ENCODE peak calls at places on chromosomes 3 and 15, in four cellular contexts. H, W, A and M are unnamed samples.

GRCh38 chr3:143727391-143727790 is 120.9 kb downstream of the SLC9A9 start:
- DNase-seq in H (no peak), W (no peak), A (no peak), M (no peak)

GRCh38 chr3:161415506-161416231 is 44.4 kb upstream of the SPTSSB start:
- DNase-seq in H (no peak), W (no peak), A (no peak), M (peak; percentile 50)

GRCh38 chr3:48215019-48215418 is 8.3 kb upstream of the CAMP start:
- DNase-seq in H (no peak), W (peak; percentile 20), A (no peak), M (no peak)

GRCh38 chr3:172622916-172623700 is 87.8 kb downstream of the NCEH1 start:
- DNase-seq in H (no peak), W (peak; percentile 29), A (peak; percentile 89), M (peak; percentile 38)

GRCh38 chr3:136929984-136930671 is 27.7 kb upstream of the IL20RB start:
- DNase-seq in H (no peak), W (peak; percentile 75), A (no peak), M (peak; percentile 34)

GRCh38 chr3:141471160-141471559 is 15.7 kb upstream of the RASA2 start:
- DNase-seq in H (no peak), W (no peak), A (no peak), M (no peak)

GRCh38 chr15:67781907-67782559 is 43.3 kb upstream of the SKOR1 start:
- DNase-seq in H (no peak), W (no peak), A (no peak), M (no peak)

GRCh38 chr3:51384145-51384729 is 854 bp upstream of the MANF start:
- DNase-seq in H (peak; percentile 83), W (no peak), A (no peak), M (peak; percentile 35)

GRCh38 chr3:12227833-12228232 is 61.0 kb upstream of the PPARG start:
- DNase-seq in H (no peak), W (no peak), A (no peak), M (no peak)

GRCh38 chr15:32674681-32675080 is 33.2 kb downstream of the SCG5 start:
- DNase-seq in H (no peak), W (no peak), A (no peak), M (no peak)

GRCh38 chr3:4271834-4272233 is 31.3 kb upstream of the SETMAR start:
- DNase-seq in H (no peak), W (no peak), A (no peak), M (no peak)

GRCh38 chr3:132522353-132522752 is 74.7 kb upstream of the ACKR4 start:
- DNase-seq in H (no peak), W (no peak), A (no peak), M (no peak)

GRCh38 chr15:27734785-27735495 is 364.2 kb downstream of the OCA2 start:
- DNase-seq in H (no peak), W (no peak), A (no peak), M (no peak)

GRCh38 chr15:64343841-64344240 is 12.1 kb downstream of the CSNK1G1 start:
- DNase-seq in H (no peak), W (no peak), A (no peak), M (no peak)

GRCh38 chr3:71441217-71441924 is 142.2 kb downstream of the FOXP1 start:
- DNase-seq in H (no peak), W (no peak), A (no peak), M (no peak)

GRCh38 chr15:45393851-45394250 is 15.5 kb upstream of the GATM start:
- DNase-seq in H (no peak), W (no peak), A (no peak), M (peak; percentile 61)

GRCh38 chr3:147421184-147421912 is 12.2 kb downstream of the ZIC1 start:
- DNase-seq in H (peak; percentile 75), W (no peak), A (no peak), M (no peak)

GRCh38 chr3:138898301-138898700 is 48.6 kb downstream of the FOXL2 start:
- DNase-seq in H (no peak), W (no peak), A (no peak), M (no peak)

GRCh38 chr3:149004622-149005021 is 13.3 kb downstream of the GYG1 start:
- DNase-seq in H (no peak), W (no peak), A (no peak), M (peak; percentile 48)

GRCh38 chr3:151445283-151446001 is 15.4 kb downstream of the IGSF10 start:
- DNase-seq in H (no peak), W (no peak), A (no peak), M (peak; percentile 21)

GRCh38 chr3:138914870-138915502 is 32.0 kb downstream of the FOXL2 start:
- DNase-seq in H (no peak), W (no peak), A (no peak), M (no peak)

GRCh38 chr3:159761377-159761776 is 227.3 kb upstream of the IL12A start:
- DNase-seq in H (no peak), W (peak; percentile 38), A (no peak), M (no peak)

GRCh38 chr15:98653686-98654085 is 5.3 kb downstream of the IGF1R start:
- DNase-seq in H (no peak), W (no peak), A (no peak), M (no peak)

GRCh38 chr3:113264249-113264648 is 52.9 kb downstream of the BOC start:
- DNase-seq in H (no peak), W (no peak), A (no peak), M (peak; percentile 61)

DNA sequence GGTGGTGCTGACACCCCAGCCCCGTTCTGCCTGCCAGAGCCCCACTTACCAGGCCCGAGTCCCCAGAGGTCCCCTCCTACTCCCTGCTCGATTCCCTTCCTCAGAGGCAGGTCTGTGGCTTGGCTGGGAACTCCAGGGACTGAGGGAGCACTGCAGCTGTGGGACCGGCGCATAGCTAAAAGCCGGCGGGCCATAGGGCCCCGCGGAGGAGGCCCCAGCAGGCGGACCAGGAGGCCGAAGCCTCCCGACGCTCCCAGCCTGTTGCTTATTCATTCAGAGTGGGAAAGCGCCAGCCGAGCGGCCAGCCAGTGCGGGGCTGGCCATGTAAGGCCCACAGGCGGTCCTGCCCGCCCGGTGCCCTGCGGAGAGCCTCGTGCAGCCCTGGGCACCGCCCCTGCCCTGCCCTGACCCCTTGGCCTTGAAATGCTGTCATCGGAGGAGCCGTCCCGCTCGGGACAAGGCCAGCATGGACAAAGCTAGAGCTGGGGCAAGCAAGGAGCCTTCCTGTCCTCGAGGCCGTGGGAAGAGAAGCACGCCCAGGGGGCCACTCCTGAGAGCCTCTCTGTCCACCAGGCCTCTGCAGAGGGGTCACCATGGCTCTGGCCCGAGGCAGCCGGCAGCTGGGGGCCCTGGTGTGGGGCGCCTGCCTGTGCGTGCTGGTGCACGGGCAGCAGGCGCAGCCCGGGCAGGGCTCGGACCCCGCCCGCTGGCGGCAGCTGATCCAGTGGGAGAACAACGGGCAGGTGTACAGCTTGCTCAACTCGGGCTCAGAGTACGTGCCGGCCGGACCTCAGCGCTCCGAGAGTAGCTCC is at the start of gene LOXL1:
- DNase-seq in H (peak; percentile 90), W (peak; percentile 63), A (no peak), M (peak; percentile 79)
- TF ChIP-seq POLR2A in H (no peak), W (peak; percentile 40), A (peak; percentile 38), M (peak; percentile 73)

DNA sequence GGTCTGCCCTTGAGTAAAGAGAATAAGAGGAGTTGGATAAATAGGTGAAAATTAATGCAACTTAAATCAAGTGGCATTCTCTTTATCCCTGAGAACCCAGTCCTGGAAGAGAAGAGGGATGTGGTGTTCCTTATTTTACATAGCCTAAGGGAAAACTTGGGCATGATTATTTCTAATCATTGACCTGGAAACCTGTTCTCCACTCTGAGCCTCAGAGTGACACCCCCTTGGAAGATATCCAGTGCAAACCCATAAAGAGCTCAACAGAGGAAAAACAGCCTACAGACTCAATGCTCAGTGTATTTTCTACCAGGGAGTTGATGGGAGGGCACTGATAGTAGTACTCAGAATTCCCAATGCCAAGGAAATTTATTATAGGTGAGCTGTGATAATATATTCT is 22.0 kb downstream of the SLC15A2 start:
- DNase-seq in H (no peak), W (no peak), A (no peak), M (no peak)
- H3K27ac ChIP-seq in H (no peak overlapping the region), W (no peak overlapping the region), A (no peak overlapping the region), M (no peak overlapping the region)

DNA sequence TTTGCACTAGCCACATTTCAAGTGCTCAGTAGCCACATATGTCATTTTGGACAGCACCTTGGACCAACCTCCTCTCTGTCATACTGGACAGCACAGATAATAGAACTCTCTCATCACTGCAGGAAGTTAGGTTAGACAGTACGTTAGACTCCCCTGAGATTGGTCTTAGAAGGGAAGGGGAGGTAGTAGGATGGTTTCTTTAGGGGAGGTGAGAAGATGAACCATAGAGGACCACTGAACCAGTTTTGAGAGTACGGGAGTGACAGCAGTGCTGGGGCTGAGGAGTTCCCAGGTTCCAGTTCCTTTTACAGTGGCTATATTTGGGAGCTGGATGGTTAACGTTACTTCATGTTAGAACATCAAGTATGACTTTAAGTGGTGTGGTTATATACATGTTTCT is 7.8 kb downstream of the LRCH3 start:
- DNase-seq in H (no peak), W (no peak), A (no peak), M (no peak)
- H3K4me1 ChIP-seq in H (peaks cover 19% of the 10 kb centered on the region), W (peaks cover 12% of the 10 kb centered on the region), A (peaks cover 81% of the 10 kb centered on the region), M (no peaks in the 10 kb centered on the region)

GRCh38 chr3:14947105-14947885 is at the start of gene NR2C2:
- DNase-seq in H (peak; percentile 99), W (peak; percentile 91), A (peak; percentile 94), M (peak; percentile 83)

GRCh38 chr3:14949126-14949525 is 1.7 kb downstream of the NR2C2 start:
- DNase-seq in H (no peak), W (no peak), A (no peak), M (no peak)

GRCh38 chr3:14948609-14949038 is 1.2 kb downstream of the NR2C2 start:
- DNase-seq in H (no peak), W (no peak), A (no peak), M (no peak)

GRCh38 chr3:14946749-14947104 is 656 bp upstream of the NR2C2 start:
- DNase-seq in H (no peak), W (no peak), A (no peak), M (no peak)

GRCh38 chr3:14947886-14948608 is 664 bp downstream of the NR2C2 start:
- DNase-seq in H (peak; percentile 98), W (peak; percentile 98), A (peak; percentile 99), M (peak; percentile 96)
- TF ChIP-seq POLR2A in H (no peak), W (peak; percentile 45), A (no peak), M (peak; percentile 29)

GRCh38 chr3:37766797-37767776 is 94.6 kb upstream of the CTDSPL start:
- DNase-seq in H (no peak), W (no peak), A (no peak), M (peak; percentile 24)
- H3K27ac ChIP-seq in H (peak overlapping the region; percentile 69), W (no peak overlapping the region), A (peak overlapping the region; percentile 82), M (peak overlapping the region; percentile 83)

DNA sequence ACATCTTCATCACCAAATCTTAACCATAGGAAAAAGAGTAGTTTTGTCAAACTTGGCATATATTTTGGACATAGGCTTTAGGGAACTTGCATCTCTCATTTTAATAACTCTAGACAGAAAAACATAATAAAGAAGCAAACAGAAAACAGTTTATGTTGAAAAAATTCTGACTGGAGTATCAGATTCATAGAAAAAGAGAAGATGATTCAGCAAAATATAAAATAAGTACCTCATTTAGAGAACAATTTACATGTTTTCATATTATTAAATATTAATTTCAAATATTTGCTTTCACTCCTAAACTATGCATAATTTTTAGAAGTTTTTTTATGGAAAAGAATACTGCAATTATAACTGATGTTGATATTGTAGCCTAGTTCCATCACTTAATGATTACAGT is 12.5 kb downstream of the SATB1 start:
- DNase-seq in H (no peak), W (no peak), A (no peak), M (no peak)
- H3K4me1 ChIP-seq in H (no peaks in the 10 kb centered on the region), W (peaks cover 9% of the 10 kb centered on the region), A (no peaks in the 10 kb centered on the region), M (no peaks in the 10 kb centered on the region)